ENCODE peak calls at places on chromosome 10, in four cellular contexts. Z, Q, R and A are unnamed samples.

GRCh38 chr10:1992930-1993329 is 255.6 kb upstream of the ADARB2 start:
- DNase-seq in R (no peak), Q (no peak), Z (no peak), A (no peak)

GRCh38 chr10:74419491-74420466 is 268.8 kb downstream of the ADK start:
- DNase-seq in Q (no peak), Z (peak; percentile 37), R (no peak), A (no peak)

GRCh38 chr10:69125554-69125953 is 1.6 kb downstream of the VPS26A start:
- DNase-seq in R (no peak), Q (no peak), Z (no peak), A (no peak)

GRCh38 chr10:79079490-79080355 is 11.0 kb downstream of the ZMIZ1 start:
- DNase-seq in Q (no peak), Z (peak; percentile 48), R (no peak), A (peak; percentile 86)

GRCh38 chr10:125023269-125023668 is 81.3 kb downstream of the ZRANB1 start:
- DNase-seq in Z (no peak), R (no peak), Q (no peak), A (peak; percentile 41)

GRCh38 chr10:120474956-120475355 is 17.9 kb downstream of the PLPP4 start:
- DNase-seq in Q (no peak), R (no peak), Z (no peak), A (no peak)

GRCh38 chr10:116417821-116418220 is 9.8 kb upstream of the PNLIPRP3 start:
- DNase-seq in Z (no peak), Q (no peak), R (no peak), A (no peak)

GRCh38 chr10:18260308-18260971 is 120.2 kb downstream of the CACNB2 start:
- DNase-seq in R (no peak), Z (no peak), Q (no peak), A (no peak)